ENCODE peak calls at places on chromosomes 12 and 14, in eight cellular contexts. P, V, X, T, B, O, K and W are unnamed samples.

GRCh38 chr12:124588689-124589318 is 21.4 kb upstream of the NCOR2 start:
- DNase-seq in B (no peak), T (no peak), V (peak), X (no peak), P (no peak), O (no peak), K (no peak), W (no peak)

GRCh38 chr12:122040579-122041386 is 19.1 kb downstream of the BCL7A start:
- DNase-seq in V (no peak), X (no peak), K (no peak), T (no peak), O (no peak), B (no peak), P (no peak), W (no peak)

GRCh38 chr12:124490584-124491305 is 76.7 kb downstream of the NCOR2 start:
- DNase-seq in B (no peak), O (no peak), T (no peak), X (no peak), K (no peak), V (no peak), P (no peak), W (no peak)

GRCh38 chr12:25249951-25250738 is 584 bp downstream of the KRAS start:
- DNase-seq in P (peak), X (peak), B (peak), K (no peak), T (no peak), O (peak), V (no peak), W (no peak)

GRCh38 chr14:101791919-101792572 is 30.5 kb downstream of the PPP2R5C start:
- DNase-seq in X (peak), K (no peak), B (peak), V (peak), O (no peak), T (no peak), P (no peak), W (peak)

GRCh38 chr14:33634631-33635030 is 316.2 kb downstream of the EGLN3 start:
- DNase-seq in O (no peak), B (no peak), K (peak), T (no peak), V (no peak), P (no peak), X (no peak), W (no peak)

GRCh38 chr14:64540208-64541202 is at the start of gene HSPA2:
- DNase-seq in T (peak), V (peak), P (peak), B (peak), X (peak), K (peak), O (peak), W (peak)

GRCh38 chr14:68552597-68552996 is 240.3 kb downstream of the ZFP36L1 start:
- DNase-seq in V (peak), X (no peak), P (no peak), K (no peak), B (no peak), O (no peak), T (no peak), W (no peak)

GRCh38 chr12:86179855-86180254 is 76.3 kb downstream of the MGAT4C start:
- DNase-seq in V (no peak), O (no peak), T (no peak), B (no peak), P (no peak), K (no peak), X (no peak), W (no peak)

GRCh38 chr14:25411933-25412757 is 362.2 kb upstream of the STXBP6 start:
- DNase-seq in O (no peak), T (no peak), V (peak), B (peak), P (no peak), X (peak), K (no peak), W (no peak)

GRCh38 chr12:92582888-92583287 is 119.9 kb upstream of the PLEKHG7 start:
- DNase-seq in K (no peak), T (no peak), P (no peak), V (no peak), O (no peak), B (no peak), X (no peak), W (no peak)

GRCh38 chr12:116370004-116370404 is 92.5 kb upstream of the MED13L start:
- DNase-seq in B (no peak), P (no peak), T (no peak), X (no peak), K (no peak), V (peak), O (no peak), W (peak)

GRCh38 chr14:77198576-77198975 is 17.0 kb downstream of the TMEM63C start:
- DNase-seq in B (no peak), V (no peak), X (no peak), K (no peak), P (no peak), T (no peak), O (no peak), W (no peak)

GRCh38 chr14:29271669-29272068 is 505.1 kb downstream of the FOXG1 start:
- DNase-seq in K (no peak), T (no peak), O (no peak), X (no peak), B (no peak), V (no peak), P (no peak), W (no peak)

GRCh38 chr14:71050227-71050823 is 143.1 kb downstream of the PCNX1 start:
- DNase-seq in V (peak), B (peak), K (no peak), X (peak), O (no peak), P (no peak), T (no peak), W (no peak)

GRCh38 chr12:116539361-116539771 is 19.8 kb upstream of the MAP1LC3B2 start:
- DNase-seq in B (no peak), V (peak), X (no peak), P (no peak), T (no peak), O (no peak), K (no peak), W (no peak)

GRCh38 chr12:27176765-27177164 is 67.3 kb upstream of the STK38L start:
- DNase-seq in V (peak), P (no peak), B (no peak), X (no peak), O (no peak), K (peak), T (no peak), W (no peak)

GRCh38 chr14:55313480-55313879 is 42.3 kb downstream of the FBXO34 start:
- DNase-seq in B (peak), K (no peak), P (no peak), O (no peak), V (no peak), T (no peak), X (no peak), W (no peak)

GRCh38 chr12:52630609-52631200 is 12.3 kb upstream of the KRT73 start:
- DNase-seq in V (no peak), O (no peak), K (no peak), B (no peak), T (no peak), P (no peak), X (no peak), W (no peak)

GRCh38 chr14:99164712-99165111 is 107.3 kb downstream of the BCL11B start:
- DNase-seq in B (no peak), T (no peak), X (peak), P (no peak), V (no peak), O (no peak), K (no peak), W (no peak)

GRCh38 chr12:70724444-70724843 is 87.2 kb upstream of the PTPRB start:
- DNase-seq in T (no peak), P (no peak), X (no peak), K (no peak), O (no peak), V (peak), B (peak), W (no peak)

GRCh38 chr12:124837958-124838803 is 25.5 kb downstream of the SCARB1 start:
- DNase-seq in V (peak), K (peak), T (no peak), X (peak), P (no peak), B (no peak), O (no peak), W (peak)

GRCh38 chr14:56400426-56400825 is 179.2 kb upstream of the TMEM260 start:
- DNase-seq in P (no peak), T (no peak), V (no peak), B (no peak), O (no peak), X (no peak), K (no peak), W (no peak)

GRCh38 chr14:72608391-72609204 is 285.3 kb downstream of the DPF3 start:
- DNase-seq in X (no peak), P (no peak), K (peak), B (no peak), T (no peak), V (peak), O (no peak), W (peak)

GRCh38 chr12:51087818-51088217 is 4.4 kb upstream of the CSRNP2 start:
- DNase-seq in V (no peak), K (no peak), T (no peak), P (no peak), X (no peak), O (no peak), B (no peak), W (no peak)

GRCh38 chr12:29212682-29213397 is 63.8 kb downstream of the FAR2 start:
- DNase-seq in O (no peak), T (no peak), K (no peak), P (no peak), B (no peak), X (no peak), V (no peak), W (no peak)

GRCh38 chr12:11793896-11794295 is 144.4 kb downstream of the ETV6 start:
- DNase-seq in P (no peak), X (no peak), O (no peak), V (no peak), T (no peak), K (no peak), B (no peak), W (no peak)

GRCh38 chr14:106372870-106373657 is 846.7 kb downstream of the TMEM121 start:
- DNase-seq in K (no peak), B (peak), X (peak), T (peak), P (peak), O (peak), V (no peak), W (no peak)

GRCh38 chr14:50562841-50563240 is 2.9 kb downstream of the ATL1 start:
- DNase-seq in T (no peak), O (no peak), V (no peak), X (no peak), K (no peak), P (no peak), B (no peak), W (no peak)

GRCh38 chr12:53098354-53098981 is 1.0 kb downstream of the IGFBP6 start:
- DNase-seq in X (no peak), V (peak), K (no peak), O (no peak), B (no peak), P (no peak), T (no peak), W (peak)

GRCh38 chr12:89370411-89370810 is 18.1 kb upstream of the DUSP6 start:
- DNase-seq in O (no peak), V (no peak), X (no peak), T (no peak), P (no peak), K (no peak), B (no peak), W (no peak)

GRCh38 chr12:57203201-57203600 is 13.4 kb upstream of the NXPH4 start:
- DNase-seq in T (no peak), K (no peak), X (no peak), P (no peak), V (no peak), O (no peak), B (no peak), W (no peak)

GRCh38 chr14:102159841-102160240 is 20.1 kb downstream of the WDR20 start:
- DNase-seq in T (no peak), B (no peak), V (no peak), P (no peak), K (no peak), X (no peak), O (no peak), W (no peak)

GRCh38 chr12:99959549-99960170 is 25.1 kb downstream of the ANKS1B start:
- DNase-seq in B (no peak), T (no peak), K (no peak), X (peak), O (no peak), V (peak), P (no peak), W (no peak)

GRCh38 chr12:19927661-19928060 is 440.7 kb upstream of the PDE3A start:
- DNase-seq in X (no peak), P (no peak), T (no peak), K (no peak), V (no peak), O (no peak), B (no peak), W (no peak)

GRCh38 chr12:3034067-3034750 is 43.0 kb upstream of the TSPAN9 start:
- DNase-seq in B (peak), O (no peak), K (no peak), T (no peak), V (peak), P (no peak), X (peak), W (peak)

GRCh38 chr12:9096563-9097176 is 19.0 kb downstream of the A2M start:
- DNase-seq in V (no peak), O (no peak), T (no peak), B (no peak), P (no peak), K (no peak), X (no peak), W (no peak)

GRCh38 chr14:98498019-98498885 is 773.7 kb downstream of the BCL11B start:
- DNase-seq in P (no peak), V (no peak), X (no peak), T (no peak), B (no peak), O (no peak), K (peak), W (no peak)